ENCODE peak calls at places on chromosome 9, in nine cellular contexts. U, L, B, T, J, D, N, O and I are unnamed samples.

GRCh38 chr9:130895038-130895437 is 1.6 kb downstream of the QRFP start:
- DNase-seq in U (no peak), T (no peak), B (no peak), N (no peak), J (no peak), O (no peak), L (no peak), D (no peak), I (no peak)

GRCh38 chr9:136171009-136171800 is 33.7 kb downstream of the LHX3 start:
- DNase-seq in J (no peak), U (no peak), T (peak; percentile 22), L (no peak), B (no peak), D (no peak), N (no peak), O (no peak), I (no peak)

GRCh38 chr9:95127249-95128176 is 190.0 kb downstream of the FANCC start:
- DNase-seq in L (peak; percentile 94), O (peak; percentile 56), D (peak; percentile 63), B (peak; percentile 61), J (peak; percentile 40), U (peak; percentile 77), T (peak; percentile 59), N (peak; percentile 31), I (no peak)

GRCh38 chr9:90882991-90883600 is 81.5 kb downstream of the SYK start:
- DNase-seq in B (no peak), L (no peak), U (no peak), N (no peak), J (no peak), T (no peak), O (no peak), D (no peak), I (no peak)

GRCh38 chr9:89363311-89363670 is 45.0 kb downstream of the SECISBP2 start:
- DNase-seq in T (no peak), N (no peak), O (no peak), B (no peak), U (no peak), J (no peak), D (no peak), L (no peak), I (no peak)

GRCh38 chr9:7085357-7085756 is 327.6 kb downstream of the KDM4C start:
- DNase-seq in N (no peak), L (no peak), D (no peak), U (no peak), B (no peak), O (no peak), J (no peak), T (no peak), I (no peak)

GRCh38 chr9:91151014-91151740 is 210.5 kb downstream of the AUH start:
- DNase-seq in D (no peak), O (peak; percentile 70), L (no peak), J (no peak), N (no peak), U (peak; percentile 42), B (no peak), T (peak; percentile 66), I (no peak)

GRCh38 chr9:133987455-133987800 is 4.7 kb downstream of the VAV2 start:
- DNase-seq in N (no peak), T (no peak), O (no peak), D (no peak), J (no peak), L (peak; percentile 24), B (no peak), U (no peak), I (no peak)

GRCh38 chr9:27280858-27281257 is 16.1 kb downstream of the EQTN start:
- DNase-seq in D (no peak), L (no peak), T (no peak), N (no peak), J (no peak), B (no peak), O (no peak), U (no peak), I (no peak)

GRCh38 chr9:112174223-112174964 is 703 bp downstream of the SUSD1 start:
- DNase-seq in U (peak; percentile 83), L (peak; percentile 87), D (peak; percentile 56), N (peak; percentile 44), B (peak; percentile 60), O (peak; percentile 73), T (no peak), J (peak; percentile 42), I (no peak)

GRCh38 chr9:89529243-89530030 is 31.5 kb upstream of the SEMA4D start:
- DNase-seq in D (no peak), J (no peak), B (no peak), T (no peak), N (no peak), O (no peak), U (no peak), L (no peak), I (no peak)

GRCh38 chr9:124659099-124659659 is 111.9 kb downstream of the NR6A1 start:
- DNase-seq in T (peak; percentile 74), L (peak; percentile 79), J (peak; percentile 15), D (peak; percentile 63), O (no peak), B (no peak), U (peak; percentile 58), N (no peak), I (peak; percentile 88)

GRCh38 chr9:94772654-94773303 is 46.3 kb downstream of the AOPEP start:
- DNase-seq in J (no peak), N (no peak), B (no peak), T (peak; percentile 76), L (no peak), U (no peak), O (no peak), D (no peak), I (no peak)

GRCh38 chr9:93038918-93039317 is 19.6 kb upstream of the SUSD3 start:
- DNase-seq in B (no peak), U (no peak), T (no peak), J (no peak), O (no peak), L (no peak), D (no peak), N (no peak), I (no peak)

GRCh38 chr9:136494531-136495215 is 11.8 kb upstream of the SEC16A start:
- DNase-seq in L (no peak), U (no peak), O (no peak), N (no peak), T (no peak), J (no peak), B (no peak), D (no peak), I (no peak)

GRCh38 chr9:69571032-69571431 is 101.1 kb downstream of the APBA1 start:
- DNase-seq in O (no peak), U (no peak), N (no peak), L (no peak), T (no peak), B (no peak), D (no peak), J (no peak), I (no peak)

GRCh38 chr9:19232117-19232829 is 1.8 kb downstream of the DENND4C start:
- DNase-seq in O (no peak), T (no peak), L (no peak), U (no peak), N (no peak), J (no peak), B (no peak), D (no peak), I (no peak)

GRCh38 chr9:122354536-122355199 is 16.2 kb upstream of the PTGS1 start:
- DNase-seq in U (no peak), O (no peak), N (no peak), D (no peak), J (no peak), L (no peak), T (no peak), B (no peak), I (no peak)

GRCh38 chr9:68515304-68516017 is 25.2 kb downstream of the TMEM252 start:
- DNase-seq in O (no peak), U (no peak), N (no peak), L (no peak), D (no peak), T (no peak), B (no peak), J (no peak), I (no peak)